ENCODE peak calls at places on chromosomes 2 and 18, in eight cellular contexts. One of them, this sample, is unnamed.

GRCh38 chr2:138949517-138949916 is 169.3 kb upstream of the NXPH2 start:
- DNase-seq in GM10248: no peak
- DNase-seq in stimulated activated CD8-positive, alpha-beta memory T cell treated with anti-CD3 and anti-CD28 coated beads, Interleukin-7, amount 100 ng/mL, for 48 hours: no peak
- DNase-seq in activated T-cell treated with anti-CD3 and anti-CD28 coated beads for 24 hours: no peak
- DNase-seq in activated naive CD4-positive, alpha-beta T cell: no peak
- DNase-seq in GM19239: no peak
- DNase-seq in putamen: no peak
- DNase-seq in HCT116: peak; percentile 85
- DNase-seq in this sample: no peak

GRCh38 chr2:177326591-177326990 is 62.1 kb upstream of the NFE2L2 start:
- DNase-seq in GM10248: no peak
- DNase-seq in stimulated activated CD8-positive, alpha-beta memory T cell treated with anti-CD3 and anti-CD28 coated beads, Interleukin-7, amount 100 ng/mL, for 48 hours: no peak
- DNase-seq in activated T-cell treated with anti-CD3 and anti-CD28 coated beads for 24 hours: no peak
- DNase-seq in activated naive CD4-positive, alpha-beta T cell: no peak
- DNase-seq in GM19239: no peak
- DNase-seq in putamen: no peak
- DNase-seq in HCT116: no peak
- DNase-seq in this sample: no peak

GRCh38 chr18:74604774-74605173 is 7.1 kb downstream of the ZNF407 start:
- DNase-seq in GM10248: no peak
- DNase-seq in stimulated activated CD8-positive, alpha-beta memory T cell treated with anti-CD3 and anti-CD28 coated beads, Interleukin-7, amount 100 ng/mL, for 48 hours: no peak
- DNase-seq in activated T-cell treated with anti-CD3 and anti-CD28 coated beads for 24 hours: no peak
- DNase-seq in activated naive CD4-positive, alpha-beta T cell: no peak
- DNase-seq in GM19239: no peak
- DNase-seq in putamen: no peak
- DNase-seq in HCT116: no peak
- DNase-seq in this sample: no peak

GRCh38 chr2:199025146-199025545 is 432.6 kb downstream of the SATB2 start:
- DNase-seq in GM10248: no peak
- DNase-seq in stimulated activated CD8-positive, alpha-beta memory T cell treated with anti-CD3 and anti-CD28 coated beads, Interleukin-7, amount 100 ng/mL, for 48 hours: no peak
- DNase-seq in activated T-cell treated with anti-CD3 and anti-CD28 coated beads for 24 hours: no peak
- DNase-seq in activated naive CD4-positive, alpha-beta T cell: no peak
- DNase-seq in GM19239: no peak
- DNase-seq in putamen: no peak
- DNase-seq in HCT116: no peak
- DNase-seq in this sample: no peak

GRCh38 chr2:45839388-45840251 is 188.1 kb downstream of the PRKCE start:
- DNase-seq in GM10248: no peak
- DNase-seq in stimulated activated CD8-positive, alpha-beta memory T cell treated with anti-CD3 and anti-CD28 coated beads, Interleukin-7, amount 100 ng/mL, for 48 hours: no peak
- DNase-seq in activated T-cell treated with anti-CD3 and anti-CD28 coated beads for 24 hours: no peak
- DNase-seq in activated naive CD4-positive, alpha-beta T cell: no peak
- DNase-seq in GM19239: no peak
- DNase-seq in putamen: peak; percentile 25
- DNase-seq in HCT116: no peak
- DNase-seq in this sample: no peak

GRCh38 chr2:120239488-120240287 is 13.0 kb upstream of the RALB start:
- DNase-seq in GM10248: no peak
- DNase-seq in stimulated activated CD8-positive, alpha-beta memory T cell treated with anti-CD3 and anti-CD28 coated beads, Interleukin-7, amount 100 ng/mL, for 48 hours: no peak
- DNase-seq in activated T-cell treated with anti-CD3 and anti-CD28 coated beads for 24 hours: no peak
- DNase-seq in activated naive CD4-positive, alpha-beta T cell: no peak
- DNase-seq in GM19239: no peak
- DNase-seq in putamen: no peak
- DNase-seq in HCT116: no peak
- DNase-seq in this sample: no peak

GRCh38 chr18:49561377-49562193 is at the start of gene LIPG:
- DNase-seq in GM10248: peak; percentile 73
- DNase-seq in stimulated activated CD8-positive, alpha-beta memory T cell treated with anti-CD3 and anti-CD28 coated beads, Interleukin-7, amount 100 ng/mL, for 48 hours: peak; percentile 25
- DNase-seq in activated T-cell treated with anti-CD3 and anti-CD28 coated beads for 24 hours: peak; percentile 23
- DNase-seq in activated naive CD4-positive, alpha-beta T cell: no peak
- DNase-seq in GM19239: peak; percentile 51
- DNase-seq in putamen: no peak
- DNase-seq in HCT116: peak; percentile 57
- DNase-seq in this sample: peak; percentile 80

GRCh38 chr2:47007221-47007825 is 91.7 kb upstream of the MCFD2 start:
- DNase-seq in GM10248: no peak
- DNase-seq in stimulated activated CD8-positive, alpha-beta memory T cell treated with anti-CD3 and anti-CD28 coated beads, Interleukin-7, amount 100 ng/mL, for 48 hours: no peak
- DNase-seq in activated T-cell treated with anti-CD3 and anti-CD28 coated beads for 24 hours: no peak
- DNase-seq in activated naive CD4-positive, alpha-beta T cell: no peak
- DNase-seq in GM19239: no peak
- DNase-seq in putamen: peak; percentile 74
- DNase-seq in HCT116: no peak
- DNase-seq in this sample: no peak

GRCh38 chr2:99066075-99066557 is 75.4 kb upstream of the C2orf15 start:
- DNase-seq in GM10248: peak; percentile 38
- DNase-seq in stimulated activated CD8-positive, alpha-beta memory T cell treated with anti-CD3 and anti-CD28 coated beads, Interleukin-7, amount 100 ng/mL, for 48 hours: no peak
- DNase-seq in activated T-cell treated with anti-CD3 and anti-CD28 coated beads for 24 hours: no peak
- DNase-seq in activated naive CD4-positive, alpha-beta T cell: no peak
- DNase-seq in GM19239: no peak
- DNase-seq in putamen: peak; percentile 34
- DNase-seq in HCT116: peak; percentile 44
- DNase-seq in this sample: no peak

GRCh38 chr2:9214866-9215265 is 8.3 kb downstream of the ASAP2 start:
- DNase-seq in GM10248: no peak
- DNase-seq in stimulated activated CD8-positive, alpha-beta memory T cell treated with anti-CD3 and anti-CD28 coated beads, Interleukin-7, amount 100 ng/mL, for 48 hours: no peak
- DNase-seq in activated T-cell treated with anti-CD3 and anti-CD28 coated beads for 24 hours: no peak
- DNase-seq in activated naive CD4-positive, alpha-beta T cell: no peak
- DNase-seq in GM19239: no peak
- DNase-seq in putamen: no peak
- DNase-seq in HCT116: no peak
- DNase-seq in this sample: no peak

GRCh38 chr18:21163647-21164625 is 52.3 kb upstream of the ROCK1 start:
- DNase-seq in GM10248: no peak
- DNase-seq in stimulated activated CD8-positive, alpha-beta memory T cell treated with anti-CD3 and anti-CD28 coated beads, Interleukin-7, amount 100 ng/mL, for 48 hours: no peak
- DNase-seq in activated T-cell treated with anti-CD3 and anti-CD28 coated beads for 24 hours: no peak
- DNase-seq in activated naive CD4-positive, alpha-beta T cell: no peak
- DNase-seq in GM19239: no peak
- DNase-seq in putamen: no peak
- DNase-seq in HCT116: no peak
- DNase-seq in this sample: peak; percentile 96

GRCh38 chr2:7044253-7045250 is 127.3 kb downstream of the RNF144A start:
- DNase-seq in GM10248: peak; percentile 75
- DNase-seq in stimulated activated CD8-positive, alpha-beta memory T cell treated with anti-CD3 and anti-CD28 coated beads, Interleukin-7, amount 100 ng/mL, for 48 hours: peak; percentile 21
- DNase-seq in activated T-cell treated with anti-CD3 and anti-CD28 coated beads for 24 hours: peak; percentile 47
- DNase-seq in activated naive CD4-positive, alpha-beta T cell: peak; percentile 53
- DNase-seq in GM19239: peak; percentile 55
- DNase-seq in putamen: peak; percentile 65
- DNase-seq in HCT116: peak; percentile 15
- DNase-seq in this sample: peak; percentile 51

GRCh38 chr18:69222089-69222488 is 178.6 kb upstream of the DOK6 start:
- DNase-seq in GM10248: no peak
- DNase-seq in stimulated activated CD8-positive, alpha-beta memory T cell treated with anti-CD3 and anti-CD28 coated beads, Interleukin-7, amount 100 ng/mL, for 48 hours: no peak
- DNase-seq in activated T-cell treated with anti-CD3 and anti-CD28 coated beads for 24 hours: no peak
- DNase-seq in activated naive CD4-positive, alpha-beta T cell: no peak
- DNase-seq in GM19239: no peak
- DNase-seq in putamen: no peak
- DNase-seq in HCT116: no peak
- DNase-seq in this sample: no peak

GRCh38 chr18:54060343-54061005 is 164.0 kb downstream of the MBD2 start:
- DNase-seq in GM10248: no peak
- DNase-seq in stimulated activated CD8-positive, alpha-beta memory T cell treated with anti-CD3 and anti-CD28 coated beads, Interleukin-7, amount 100 ng/mL, for 48 hours: no peak
- DNase-seq in activated T-cell treated with anti-CD3 and anti-CD28 coated beads for 24 hours: no peak
- DNase-seq in activated naive CD4-positive, alpha-beta T cell: no peak
- DNase-seq in GM19239: no peak
- DNase-seq in putamen: no peak
- DNase-seq in HCT116: no peak
- DNase-seq in this sample: no peak

GRCh38 chr2:110173523-110173922 is 31.3 kb downstream of the NPHP1 start:
- DNase-seq in GM10248: no peak
- DNase-seq in stimulated activated CD8-positive, alpha-beta memory T cell treated with anti-CD3 and anti-CD28 coated beads, Interleukin-7, amount 100 ng/mL, for 48 hours: no peak
- DNase-seq in activated T-cell treated with anti-CD3 and anti-CD28 coated beads for 24 hours: no peak
- DNase-seq in activated naive CD4-positive, alpha-beta T cell: no peak
- DNase-seq in GM19239: no peak
- DNase-seq in putamen: no peak
- DNase-seq in HCT116: no peak
- DNase-seq in this sample: no peak

GRCh38 chr18:29449424-29449823 is 1272.5 kb upstream of the CDH2 start:
- DNase-seq in GM10248: no peak
- DNase-seq in stimulated activated CD8-positive, alpha-beta memory T cell treated with anti-CD3 and anti-CD28 coated beads, Interleukin-7, amount 100 ng/mL, for 48 hours: no peak
- DNase-seq in activated T-cell treated with anti-CD3 and anti-CD28 coated beads for 24 hours: no peak
- DNase-seq in activated naive CD4-positive, alpha-beta T cell: no peak
- DNase-seq in GM19239: no peak
- DNase-seq in putamen: no peak
- DNase-seq in HCT116: no peak
- DNase-seq in this sample: no peak

GRCh38 chr18:70931942-70932814 is 643.3 kb downstream of the SOCS6 start:
- DNase-seq in GM10248: peak; percentile 15
- DNase-seq in stimulated activated CD8-positive, alpha-beta memory T cell treated with anti-CD3 and anti-CD28 coated beads, Interleukin-7, amount 100 ng/mL, for 48 hours: no peak
- DNase-seq in activated T-cell treated with anti-CD3 and anti-CD28 coated beads for 24 hours: no peak
- DNase-seq in activated naive CD4-positive, alpha-beta T cell: no peak
- DNase-seq in GM19239: no peak
- DNase-seq in putamen: peak; percentile 11
- DNase-seq in HCT116: no peak
- DNase-seq in this sample: peak; percentile 13

GRCh38 chr2:114068438-114068837 is 178.5 kb downstream of the ACTR3 start:
- DNase-seq in GM10248: no peak
- DNase-seq in stimulated activated CD8-positive, alpha-beta memory T cell treated with anti-CD3 and anti-CD28 coated beads, Interleukin-7, amount 100 ng/mL, for 48 hours: no peak
- DNase-seq in activated T-cell treated with anti-CD3 and anti-CD28 coated beads for 24 hours: no peak
- DNase-seq in activated naive CD4-positive, alpha-beta T cell: no peak
- DNase-seq in GM19239: no peak
- DNase-seq in putamen: no peak
- DNase-seq in HCT116: no peak
- DNase-seq in this sample: no peak

GRCh38 chr18:47265197-47265596 is 13.7 kb upstream of the SKOR2 start:
- DNase-seq in GM10248: no peak
- DNase-seq in stimulated activated CD8-positive, alpha-beta memory T cell treated with anti-CD3 and anti-CD28 coated beads, Interleukin-7, amount 100 ng/mL, for 48 hours: no peak
- DNase-seq in activated T-cell treated with anti-CD3 and anti-CD28 coated beads for 24 hours: no peak
- DNase-seq in activated naive CD4-positive, alpha-beta T cell: no peak
- DNase-seq in GM19239: no peak
- DNase-seq in putamen: no peak
- DNase-seq in HCT116: no peak
- DNase-seq in this sample: no peak

GRCh38 chr2:19409001-19409400 is 50.6 kb upstream of the OSR1 start:
- DNase-seq in GM10248: no peak
- DNase-seq in stimulated activated CD8-positive, alpha-beta memory T cell treated with anti-CD3 and anti-CD28 coated beads, Interleukin-7, amount 100 ng/mL, for 48 hours: no peak
- DNase-seq in activated T-cell treated with anti-CD3 and anti-CD28 coated beads for 24 hours: no peak
- DNase-seq in activated naive CD4-positive, alpha-beta T cell: no peak
- DNase-seq in GM19239: no peak
- DNase-seq in putamen: no peak
- DNase-seq in HCT116: no peak
- DNase-seq in this sample: no peak

GRCh38 chr2:140063356-140063755 is 1283.2 kb upstream of the NXPH2 start:
- DNase-seq in GM10248: no peak
- DNase-seq in stimulated activated CD8-positive, alpha-beta memory T cell treated with anti-CD3 and anti-CD28 coated beads, Interleukin-7, amount 100 ng/mL, for 48 hours: no peak
- DNase-seq in activated T-cell treated with anti-CD3 and anti-CD28 coated beads for 24 hours: no peak
- DNase-seq in activated naive CD4-positive, alpha-beta T cell: no peak
- DNase-seq in GM19239: no peak
- DNase-seq in putamen: no peak
- DNase-seq in HCT116: no peak
- DNase-seq in this sample: no peak

GRCh38 chr2:108586116-108586515 is 51.8 kb downstream of the LIMS1 start:
- DNase-seq in GM10248: no peak
- DNase-seq in stimulated activated CD8-positive, alpha-beta memory T cell treated with anti-CD3 and anti-CD28 coated beads, Interleukin-7, amount 100 ng/mL, for 48 hours: no peak
- DNase-seq in activated T-cell treated with anti-CD3 and anti-CD28 coated beads for 24 hours: no peak
- DNase-seq in activated naive CD4-positive, alpha-beta T cell: no peak
- DNase-seq in GM19239: no peak
- DNase-seq in putamen: no peak
- DNase-seq in HCT116: no peak
- DNase-seq in this sample: no peak

GRCh38 chr2:30267161-30267568 is 35.8 kb downstream of the LBH start:
- DNase-seq in GM10248: no peak
- DNase-seq in stimulated activated CD8-positive, alpha-beta memory T cell treated with anti-CD3 and anti-CD28 coated beads, Interleukin-7, amount 100 ng/mL, for 48 hours: peak; percentile 47
- DNase-seq in activated T-cell treated with anti-CD3 and anti-CD28 coated beads for 24 hours: peak; percentile 48
- DNase-seq in activated naive CD4-positive, alpha-beta T cell: no peak
- DNase-seq in GM19239: no peak
- DNase-seq in putamen: no peak
- DNase-seq in HCT116: no peak
- DNase-seq in this sample: no peak

GRCh38 chr2:215397632-215398341 is 38.1 kb downstream of the FN1 start:
- DNase-seq in GM10248: no peak
- DNase-seq in stimulated activated CD8-positive, alpha-beta memory T cell treated with anti-CD3 and anti-CD28 coated beads, Interleukin-7, amount 100 ng/mL, for 48 hours: no peak
- DNase-seq in activated T-cell treated with anti-CD3 and anti-CD28 coated beads for 24 hours: no peak
- DNase-seq in activated naive CD4-positive, alpha-beta T cell: no peak
- DNase-seq in GM19239: no peak
- DNase-seq in putamen: no peak
- DNase-seq in HCT116: no peak
- DNase-seq in this sample: no peak

GRCh38 chr18:54739476-54739875 is 88.8 kb upstream of the RAB27B start:
- DNase-seq in GM10248: no peak
- DNase-seq in stimulated activated CD8-positive, alpha-beta memory T cell treated with anti-CD3 and anti-CD28 coated beads, Interleukin-7, amount 100 ng/mL, for 48 hours: no peak
- DNase-seq in activated T-cell treated with anti-CD3 and anti-CD28 coated beads for 24 hours: no peak
- DNase-seq in activated naive CD4-positive, alpha-beta T cell: no peak
- DNase-seq in GM19239: no peak
- DNase-seq in putamen: no peak
- DNase-seq in HCT116: no peak
- DNase-seq in this sample: no peak

GRCh38 chr2:46337208-46337994 is 40.2 kb downstream of the EPAS1 start:
- DNase-seq in GM10248: no peak
- DNase-seq in stimulated activated CD8-positive, alpha-beta memory T cell treated with anti-CD3 and anti-CD28 coated beads, Interleukin-7, amount 100 ng/mL, for 48 hours: no peak
- DNase-seq in activated T-cell treated with anti-CD3 and anti-CD28 coated beads for 24 hours: no peak
- DNase-seq in activated naive CD4-positive, alpha-beta T cell: no peak
- DNase-seq in GM19239: no peak
- DNase-seq in putamen: no peak
- DNase-seq in HCT116: no peak
- DNase-seq in this sample: no peak

GRCh38 chr2:30541680-30542079 is 94.6 kb downstream of the LCLAT1 start:
- DNase-seq in GM10248: no peak
- DNase-seq in stimulated activated CD8-positive, alpha-beta memory T cell treated with anti-CD3 and anti-CD28 coated beads, Interleukin-7, amount 100 ng/mL, for 48 hours: no peak
- DNase-seq in activated T-cell treated with anti-CD3 and anti-CD28 coated beads for 24 hours: no peak
- DNase-seq in activated naive CD4-positive, alpha-beta T cell: no peak
- DNase-seq in GM19239: no peak
- DNase-seq in putamen: no peak
- DNase-seq in HCT116: no peak
- DNase-seq in this sample: no peak

GRCh38 chr18:5970032-5970431 is 74.7 kb upstream of the TMEM200C start:
- DNase-seq in GM10248: no peak
- DNase-seq in stimulated activated CD8-positive, alpha-beta memory T cell treated with anti-CD3 and anti-CD28 coated beads, Interleukin-7, amount 100 ng/mL, for 48 hours: no peak
- DNase-seq in activated T-cell treated with anti-CD3 and anti-CD28 coated beads for 24 hours: no peak
- DNase-seq in activated naive CD4-positive, alpha-beta T cell: no peak
- DNase-seq in GM19239: no peak
- DNase-seq in putamen: peak; percentile 66
- DNase-seq in HCT116: no peak
- DNase-seq in this sample: no peak

GRCh38 chr18:48698707-48699106 is 159.9 kb downstream of the CTIF start:
- DNase-seq in GM10248: no peak
- DNase-seq in stimulated activated CD8-positive, alpha-beta memory T cell treated with anti-CD3 and anti-CD28 coated beads, Interleukin-7, amount 100 ng/mL, for 48 hours: no peak
- DNase-seq in activated T-cell treated with anti-CD3 and anti-CD28 coated beads for 24 hours: no peak
- DNase-seq in activated naive CD4-positive, alpha-beta T cell: no peak
- DNase-seq in GM19239: no peak
- DNase-seq in putamen: no peak
- DNase-seq in HCT116: no peak
- DNase-seq in this sample: no peak

GRCh38 chr2:19747310-19748072 is 154.3 kb downstream of the TTC32 start:
- DNase-seq in GM10248: no peak
- DNase-seq in stimulated activated CD8-positive, alpha-beta memory T cell treated with anti-CD3 and anti-CD28 coated beads, Interleukin-7, amount 100 ng/mL, for 48 hours: no peak
- DNase-seq in activated T-cell treated with anti-CD3 and anti-CD28 coated beads for 24 hours: no peak
- DNase-seq in activated naive CD4-positive, alpha-beta T cell: no peak
- DNase-seq in GM19239: no peak
- DNase-seq in putamen: peak; percentile 11
- DNase-seq in HCT116: no peak
- DNase-seq in this sample: no peak

GRCh38 chr2:25671622-25672021 is 1.8 kb downstream of the DTNB start:
- DNase-seq in GM10248: no peak
- DNase-seq in stimulated activated CD8-positive, alpha-beta memory T cell treated with anti-CD3 and anti-CD28 coated beads, Interleukin-7, amount 100 ng/mL, for 48 hours: no peak
- DNase-seq in activated T-cell treated with anti-CD3 and anti-CD28 coated beads for 24 hours: no peak
- DNase-seq in activated naive CD4-positive, alpha-beta T cell: no peak
- DNase-seq in GM19239: no peak
- DNase-seq in putamen: no peak
- DNase-seq in HCT116: no peak
- DNase-seq in this sample: no peak

GRCh38 chr2:127220102-127220806 is at the start of gene CYP27C1:
- DNase-seq in GM10248: no peak
- DNase-seq in stimulated activated CD8-positive, alpha-beta memory T cell treated with anti-CD3 and anti-CD28 coated beads, Interleukin-7, amount 100 ng/mL, for 48 hours: no peak
- DNase-seq in activated T-cell treated with anti-CD3 and anti-CD28 coated beads for 24 hours: no peak
- DNase-seq in activated naive CD4-positive, alpha-beta T cell: no peak
- DNase-seq in GM19239: no peak
- DNase-seq in putamen: no peak
- DNase-seq in HCT116: no peak
- DNase-seq in this sample: no peak

GRCh38 chr18:4232656-4233055 is 222.5 kb downstream of the DLGAP1 start:
- DNase-seq in GM10248: no peak
- DNase-seq in stimulated activated CD8-positive, alpha-beta memory T cell treated with anti-CD3 and anti-CD28 coated beads, Interleukin-7, amount 100 ng/mL, for 48 hours: no peak
- DNase-seq in activated T-cell treated with anti-CD3 and anti-CD28 coated beads for 24 hours: no peak
- DNase-seq in activated naive CD4-positive, alpha-beta T cell: no peak
- DNase-seq in GM19239: no peak
- DNase-seq in putamen: no peak
- DNase-seq in HCT116: no peak
- DNase-seq in this sample: no peak

GRCh38 chr2:83742117-83742782 is 716.8 kb downstream of the SUCLG1 start:
- DNase-seq in GM10248: no peak
- DNase-seq in stimulated activated CD8-positive, alpha-beta memory T cell treated with anti-CD3 and anti-CD28 coated beads, Interleukin-7, amount 100 ng/mL, for 48 hours: no peak
- DNase-seq in activated T-cell treated with anti-CD3 and anti-CD28 coated beads for 24 hours: no peak
- DNase-seq in activated naive CD4-positive, alpha-beta T cell: no peak
- DNase-seq in GM19239: no peak
- DNase-seq in putamen: no peak
- DNase-seq in HCT116: no peak
- DNase-seq in this sample: no peak